ENCODE peak calls at places on chromosomes 6 and 20, in eight cellular contexts. U, P, G, Q, Z, X, S and I are unnamed samples.

GRCh38 chr6:141580988-141581387 is 551.7 kb upstream of the GJE1 start:
- DNase-seq in U (no peak), P (no peak), G (no peak), Q (no peak), Z (peak), X (peak), S (no peak), I (no peak)

GRCh38 chr6:168908887-168909286 is 344.8 kb downstream of the THBS2 start:
- DNase-seq in U (no peak), P (no peak), G (no peak), Q (no peak), Z (peak), X (peak), S (no peak), I (no peak)

GRCh38 chr6:101761124-101761601 is 367.7 kb downstream of the GRIK2 start:
- DNase-seq in U (no peak), P (no peak), G (no peak), Q (no peak), Z (peak), X (no peak), S (no peak), I (no peak)

GRCh38 chr20:63498950-63499332 is at the start of gene EEF1A2:
- DNase-seq in U (no peak), P (peak), G (peak), Q (no peak), Z (no peak), X (no peak), S (no peak), I (peak)

GRCh38 chr6:112298816-112299281 is 44.5 kb upstream of the LAMA4 start:
- DNase-seq in U (no peak), P (no peak), G (no peak), Q (no peak), Z (peak), X (peak), S (no peak), I (no peak)

GRCh38 chr6:169966312-169967181 is 215.1 kb downstream of the ERMARD start:
- DNase-seq in U (peak), P (no peak), G (peak), Q (peak), Z (no peak), X (no peak), S (peak), I (no peak)

GRCh38 chr6:21999012-21999528 is 297.8 kb downstream of the PRL start:
- DNase-seq in U (no peak), P (no peak), G (no peak), Q (no peak), Z (peak), X (peak), S (no peak), I (peak)

GRCh38 chr20:38252292-38253288 is 7.9 kb downstream of the KIAA1755 start:
- DNase-seq in U (no peak), P (no peak), G (peak), Q (no peak), Z (peak), X (peak), S (no peak), I (no peak)

GRCh38 chr20:15965165-15965564 is 608.1 kb downstream of the KIF16B start:
- DNase-seq in U (no peak), P (no peak), G (no peak), Q (no peak), Z (no peak), X (no peak), S (no peak), I (no peak)

GRCh38 chr6:109515781-109516409 is 32.9 kb upstream of the ZBTB24 start:
- DNase-seq in U (no peak), P (no peak), G (no peak), Q (no peak), Z (no peak), X (no peak), S (no peak), I (no peak)

GRCh38 chr6:169829786-169830185 is 78.4 kb downstream of the ERMARD start:
- DNase-seq in U (peak), P (no peak), G (peak), Q (no peak), Z (no peak), X (no peak), S (no peak), I (no peak)

GRCh38 chr6:106797186-106797585 is 167.8 kb downstream of the QRSL1 start:
- DNase-seq in U (no peak), P (no peak), G (no peak), Q (no peak), Z (no peak), X (no peak), S (no peak), I (no peak)

GRCh38 chr6:57257911-57258541 is 35.9 kb upstream of the RAB23 start:
- DNase-seq in U (no peak), P (no peak), G (no peak), Q (no peak), Z (peak), X (peak), S (no peak), I (no peak)

DNA sequence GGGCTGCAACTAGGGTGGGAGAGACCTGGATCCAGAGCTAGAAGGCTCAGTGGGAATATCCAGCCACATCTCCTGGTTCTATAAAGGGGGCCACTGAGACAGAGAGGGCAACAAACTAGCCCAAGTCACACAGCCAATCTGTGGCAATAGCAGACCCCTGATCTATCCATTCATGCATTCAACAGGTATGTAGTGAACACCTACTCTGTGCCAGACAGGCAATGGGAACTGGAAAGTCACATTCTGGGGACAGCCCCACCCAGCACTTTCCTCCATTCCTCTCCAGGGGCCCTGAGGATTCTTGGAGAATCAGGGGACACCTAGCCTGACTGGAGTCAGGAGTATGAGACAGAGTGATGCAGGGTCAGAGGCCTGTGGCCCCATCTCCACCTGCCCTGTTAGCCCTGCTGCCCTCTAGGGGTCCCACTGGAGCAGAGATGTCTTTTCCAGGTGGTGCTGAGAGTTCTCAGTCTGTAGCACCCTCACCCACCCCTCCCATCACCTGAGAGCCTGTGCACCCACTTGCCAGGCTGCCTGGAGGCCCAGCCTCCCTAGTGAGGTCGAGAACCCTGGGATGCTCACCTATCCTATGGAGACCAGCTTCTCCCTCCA is 13.6 kb downstream of the BPIFA2 start:
- DNase-seq in U (no peak), P (no peak), G (peak), Q (no peak), Z (no peak), X (no peak), S (no peak), I (no peak)
- TF ChIP-seq CTCF in U (no peak), P (peak), G (peak), Q (no peak), Z (no peak), X (no peak), S (no peak), I (peak)

DNA sequence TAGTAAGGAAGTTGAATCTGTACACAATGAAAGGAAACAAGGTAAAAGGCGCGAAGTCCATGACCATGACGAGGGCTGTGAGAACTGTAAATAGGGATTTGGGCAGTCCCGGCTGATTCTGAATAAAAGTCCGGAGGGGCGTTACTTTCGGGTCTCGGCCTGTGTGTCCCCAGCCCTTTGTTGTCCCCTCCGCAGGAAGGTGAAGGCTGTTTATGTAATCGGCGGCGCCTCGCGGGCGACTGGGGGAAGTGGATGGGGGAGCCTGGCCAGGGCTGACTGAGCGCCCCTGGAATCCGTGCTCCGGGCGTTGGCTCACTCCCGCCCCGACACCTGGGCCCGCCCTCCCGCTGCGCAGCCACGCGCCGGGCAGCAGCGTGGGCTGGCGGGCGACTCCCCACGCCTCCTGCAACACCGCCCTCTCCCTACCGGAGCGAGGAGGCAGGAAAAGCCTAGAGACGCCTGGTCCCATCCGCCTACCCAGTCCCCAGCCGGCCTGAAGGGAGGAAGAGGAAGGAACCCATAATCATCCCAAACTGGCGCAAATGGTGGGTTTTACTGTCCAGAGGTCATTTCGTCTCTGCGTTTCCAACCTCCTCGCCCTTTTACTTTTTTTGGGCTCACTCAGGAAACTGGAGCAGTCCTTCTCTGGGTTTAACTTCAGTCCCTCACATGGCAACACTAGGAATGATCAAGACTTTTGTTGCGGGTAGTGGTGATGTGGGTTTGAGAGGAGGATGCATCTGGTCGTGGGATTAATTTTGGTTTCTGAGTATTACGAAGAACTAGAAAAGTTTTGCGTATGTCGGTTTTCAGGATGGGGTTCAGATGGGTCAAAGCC is 12.1 kb downstream of the TRIM31 start:
- DNase-seq in U (no peak), P (peak), G (peak), Q (peak), Z (no peak), X (no peak), S (peak), I (peak)
- TF ChIP-seq CTCF in U (no peak), P (no peak), G (peak), Q (no peak), Z (no peak), X (no peak), S (no peak), I (peak)

GRCh38 chr6:94036024-94036423 is 616.7 kb upstream of the EPHA7 start:
- DNase-seq in U (no peak), P (no peak), G (no peak), Q (no peak), Z (no peak), X (no peak), S (no peak), I (no peak)
- TF ChIP-seq CTCF in U (no peak), P (no peak), G (no peak), Q (no peak), Z (no peak), X (no peak), S (no peak), I (no peak)

DNA sequence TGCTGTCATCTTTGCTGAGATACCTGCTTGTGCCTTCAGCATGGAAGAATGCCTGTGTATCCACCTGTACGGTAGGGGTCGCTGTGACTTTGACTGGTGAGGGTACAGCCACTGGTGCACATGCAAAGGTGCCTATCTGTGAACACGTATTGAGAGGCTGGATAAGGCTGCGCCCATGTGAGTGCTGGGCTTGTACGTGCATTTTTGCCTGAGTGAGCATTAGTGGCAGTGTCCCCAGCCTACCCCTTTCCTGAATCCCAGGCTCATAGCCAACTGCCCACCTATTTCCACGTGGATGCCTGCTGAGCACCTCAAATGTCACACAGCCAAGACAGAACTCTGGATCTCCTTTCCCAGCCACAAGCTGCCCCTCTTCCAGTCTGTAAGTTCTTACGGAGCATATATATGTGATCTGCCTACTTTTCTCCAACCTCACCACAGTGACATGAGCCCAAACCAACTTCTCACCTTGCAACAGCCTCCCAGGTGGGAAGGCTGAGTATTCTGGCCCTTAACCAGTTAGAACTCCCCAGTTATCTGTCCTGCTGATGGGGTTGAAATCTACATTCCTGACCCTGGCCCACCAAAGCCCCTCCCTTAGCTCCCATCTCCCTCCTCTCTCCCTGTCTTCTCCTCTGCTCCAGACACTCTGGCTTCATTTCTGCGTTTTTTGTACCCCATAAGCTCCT is 1.1 kb upstream of the SLC2A10 start:
- DNase-seq in U (no peak), P (peak), G (peak), Q (no peak), Z (no peak), X (no peak), S (peak), I (peak)
- TF ChIP-seq CTCF in U (peak), P (peak), G (peak), Q (no peak), Z (no peak), X (peak), S (no peak), I (peak)